ENCODE peak calls at places on chromosomes 5 and 9, in five cellular contexts. I is GM20000; P is stimulated activated CD4-positive, alpha-beta T cell treated with anti-CD3 and anti-CD28 coated beads, Interleukin-4, amount 100 ng/mL, for 1 hour; F is HTR-8/SVneo; U is AG10803. S is an unnamed sample.

GRCh38 chr5:149239917-149240316 is 31.7 kb upstream of the AFAP1L1 start:
- DNase-seq in I (no peak), P (peak), F (no peak), U (no peak), S (no peak)

GRCh38 chr5:73940026-73940425 is 314.0 kb downstream of the ARHGEF28 start:
- DNase-seq in I (no peak), P (no peak), F (no peak), U (peak), S (no peak)

GRCh38 chr9:94666364-94667099 is 27.2 kb upstream of the FBP1 start:
- DNase-seq in I (no peak), P (no peak), F (no peak), U (no peak), S (no peak)

GRCh38 chr5:4208996-4209395 is 613.4 kb downstream of the IRX1 start:
- DNase-seq in I (no peak), P (no peak), F (no peak), U (no peak), S (no peak)

GRCh38 chr5:96582343-96582742 is 79.8 kb upstream of the CAST start:
- DNase-seq in I (no peak), P (no peak), F (no peak), U (no peak), S (no peak)

GRCh38 chr9:79812507-79813261 is 240.9 kb downstream of the TLE4 start:
- DNase-seq in I (peak), P (no peak), F (no peak), U (peak), S (peak)

GRCh38 chr9:127611796-127612790 is at the start of gene STXBP1:
- DNase-seq in I (peak), P (peak), F (peak), U (peak), S (peak)

GRCh38 chr9:111427186-111427585 is 57.0 kb downstream of the ECPAS start:
- DNase-seq in I (peak), P (no peak), F (peak), U (peak), S (no peak)

GRCh38 chr5:55821731-55822512 is 29.2 kb upstream of the IL31RA start:
- DNase-seq in I (peak), P (peak), F (no peak), U (no peak), S (no peak)

GRCh38 chr5:38506302-38506701 is 50.1 kb downstream of the LIFR start:
- DNase-seq in I (no peak), P (no peak), F (no peak), U (no peak), S (no peak)

GRCh38 chr9:112050544-112051475 is 124.3 kb downstream of the SUSD1 start:
- DNase-seq in I (no peak), P (no peak), F (peak), U (peak), S (no peak)

GRCh38 chr5:33046091-33046490 is 335.0 kb downstream of the NPR3 start:
- DNase-seq in I (no peak), P (no peak), F (no peak), U (peak), S (no peak)

GRCh38 chr5:112787896-112788295 is 50.2 kb downstream of the APC start:
- DNase-seq in I (no peak), P (no peak), F (no peak), U (no peak), S (no peak)

GRCh38 chr5:124538196-124538595 is 208.2 kb downstream of the ZNF608 start:
- DNase-seq in I (no peak), P (no peak), F (no peak), U (no peak), S (no peak)

GRCh38 chr9:136044971-136045594 is 50.0 kb downstream of the NACC2 start:
- DNase-seq in I (no peak), P (no peak), F (no peak), U (no peak), S (no peak)

GRCh38 chr9:7186175-7186574 is 428.4 kb downstream of the KDM4C start:
- DNase-seq in I (no peak), P (no peak), F (no peak), U (no peak), S (no peak)

GRCh38 chr5:158819840-158820620 is 279.7 kb downstream of the EBF1 start:
- DNase-seq in I (peak), P (no peak), F (no peak), U (peak), S (peak)

GRCh38 chr5:179780343-179780742 is 13.4 kb upstream of the LTC4S start:
- DNase-seq in I (no peak), P (no peak), F (no peak), U (no peak), S (no peak)

GRCh38 chr9:105693435-105694275 is 686 bp upstream of the TMEM38B start:
- DNase-seq in I (peak), P (no peak), F (no peak), U (no peak), S (no peak)